ENCODE peak calls at places on chromosomes 11 and 22, in four cellular contexts. D is memory B cell, S is hypothalamus, M is WTC11. K is an unnamed sample.
A peak's percentile ranks its signal among the peaks of the same experiment; 100 is the strongest.

GRCh38 chr22:45103756-45104155 is 60.0 kb upstream of the NUP50 start:
- DNase-seq in D (no peak), S (no peak), M (peak; percentile 29), K (no peak)

GRCh38 chr22:19811211-19811621 is 43.5 kb downstream of the GNB1L start:
- DNase-seq in D (no peak), S (no peak), M (no peak), K (no peak)

GRCh38 chr11:23320131-23320530 is 459.9 kb upstream of the CCDC179 start:
- DNase-seq in D (no peak), S (no peak), M (no peak), K (no peak)

GRCh38 chr11:60942970-60943565 is 8.9 kb downstream of the SLC15A3 start:
- DNase-seq in D (no peak), S (no peak), M (no peak), K (no peak)

GRCh38 chr22:20982563-20982882 is 426 bp downstream of the LZTR1 start:
- DNase-seq in D (no peak), S (no peak), M (no peak), K (no peak)

GRCh38 chr22:18968011-18968749 is 32.1 kb upstream of the PRODH start:
- DNase-seq in D (no peak), S (no peak), M (peak; percentile 70), K (peak; percentile 34)

GRCh38 chr22:50720301-50720845 is 17.6 kb upstream of the ACR start:
- DNase-seq in D (no peak), S (no peak), M (no peak), K (peak; percentile 6)

GRCh38 chr22:24466831-24467249 is 28.3 kb upstream of the UPB1 start:
- DNase-seq in D (no peak), S (no peak), M (no peak), K (no peak)

GRCh38 chr11:36057372-36058045 is 113.6 kb downstream of the LDLRAD3 start:
- DNase-seq in D (no peak), S (no peak), M (no peak), K (no peak)

GRCh38 chr11:35208795-35209194 is 69.8 kb downstream of the CD44 start:
- DNase-seq in D (no peak), S (no peak), M (no peak), K (no peak)

GRCh38 chr22:41555325-41555724 is 5.5 kb upstream of the CSDC2 start:
- DNase-seq in D (no peak), S (no peak), M (no peak), K (no peak)

GRCh38 chr22:20232781-20233180 is 35.3 kb downstream of the RTN4R start:
- DNase-seq in D (no peak), S (no peak), M (no peak), K (no peak)

GRCh38 chr11:130816516-130816915 is 99.8 kb downstream of the SNX19 start:
- DNase-seq in D (no peak), S (no peak), M (no peak), K (no peak)

GRCh38 chr11:47552086-47552580 is 799 bp downstream of the CELF1 start:
- DNase-seq in D (no peak), S (no peak), M (peak; percentile 39), K (peak; percentile 85)

GRCh38 chr22:31284241-31284745 is 8.0 kb downstream of the PIK3IP1 start:
- DNase-seq in D (no peak), S (no peak), M (no peak), K (no peak)

GRCh38 chr11:133991101-133991500 is 34.3 kb upstream of the IGSF9B start:
- DNase-seq in D (no peak), S (no peak), M (no peak), K (no peak)

GRCh38 chr11:43832536-43832935 is 48.1 kb upstream of the ALKBH3 start:
- DNase-seq in D (no peak), S (no peak), M (no peak), K (no peak)

GRCh38 chr11:119615003-119615878 is 113.8 kb downstream of the NECTIN1 start:
- DNase-seq in D (no peak), S (peak; percentile 61), M (no peak), K (peak; percentile 67)

GRCh38 chr11:111957663-111958415 is 20.7 kb downstream of the DIXDC1 start:
- DNase-seq in D (no peak), S (no peak), M (no peak), K (no peak)

GRCh38 chr11:24635588-24636290 is 138.9 kb downstream of the LUZP2 start:
- DNase-seq in D (no peak), S (no peak), M (no peak), K (no peak)